ENCODE peak calls at places on chromosomes 5 and 9, in eight cellular contexts. Y is transverse colon, Z is prostate gland, U is stomach, F is spleen, A is H1, H is vagina, C is HL-60. E is an unnamed sample.

GRCh38 chr5:71751422-71751821 is 32.3 kb downstream of the CARTPT start:
- DNase-seq in Y (no peak), Z (no peak), U (no peak), F (no peak), A (no peak), H (no peak), C (no peak), E (no peak)

GRCh38 chr5:155489949-155490348 is 476.4 kb downstream of the KIF4B start:
- DNase-seq in Y (no peak), Z (no peak), U (no peak), F (no peak), A (no peak), H (no peak), C (no peak), E (no peak)

GRCh38 chr9:121838757-121839669 is 187.6 kb downstream of the DAB2IP start:
- DNase-seq in Y (no peak), Z (no peak), U (peak; percentile 20), F (peak; percentile 47), A (no peak), H (peak; percentile 72), C (no peak), E (no peak)

GRCh38 chr5:132464155-132464939 is 26.2 kb downstream of the IRF1 start:
- DNase-seq in Y (peak; percentile 55), Z (no peak), U (no peak), F (peak; percentile 87), A (no peak), H (no peak), C (no peak), E (no peak)

GRCh38 chr5:59187772-59188347 is 605.0 kb downstream of the RAB3C start:
- DNase-seq in Y (no peak), Z (no peak), U (no peak), F (no peak), A (no peak), H (no peak), C (no peak), E (no peak)

GRCh38 chr9:126454250-126454649 is 127.6 kb downstream of the MVB12B start:
- DNase-seq in Y (no peak), Z (no peak), U (no peak), F (peak; percentile 47), A (no peak), H (no peak), C (no peak), E (no peak)

GRCh38 chr9:15276328-15276969 is 30.6 kb downstream of the TTC39B start:
- DNase-seq in Y (peak; percentile 61), Z (no peak), U (no peak), F (no peak), A (no peak), H (no peak), C (no peak), E (no peak)

GRCh38 chr5:35031276-35031675 is 16.5 kb downstream of the AGXT2 start:
- DNase-seq in Y (no peak), Z (no peak), U (no peak), F (no peak), A (no peak), H (no peak), C (no peak), E (no peak)

GRCh38 chr9:78954286-78954685 is 617.5 kb upstream of the TLE4 start:
- DNase-seq in Y (no peak), Z (no peak), U (no peak), F (no peak), A (no peak), H (no peak), C (no peak), E (no peak)

GRCh38 chr5:150376799-150377771 is 19.6 kb downstream of the TCOF1 start:
- DNase-seq in Y (no peak), Z (no peak), U (no peak), F (no peak), A (no peak), H (no peak), C (no peak), E (no peak)

GRCh38 chr5:151757233-151758140 is 944 bp downstream of the ATOX1 start:
- DNase-seq in Y (no peak), Z (peak; percentile 18), U (no peak), F (no peak), A (no peak), H (no peak), C (peak; percentile 43), E (no peak)

GRCh38 chr5:131394128-131394527 is 130.3 kb downstream of the CDC42SE2 start:
- DNase-seq in Y (no peak), Z (peak; percentile 53), U (peak; percentile 60), F (no peak), A (no peak), H (no peak), C (no peak), E (no peak)

GRCh38 chr5:71882826-71883744 is 164.0 kb downstream of the CARTPT start:
- DNase-seq in Y (no peak), Z (peak; percentile 16), U (no peak), F (no peak), A (no peak), H (peak; percentile 70), C (no peak), E (no peak)

GRCh38 chr9:76905984-76906861 is at the start of gene PRUNE2:
- DNase-seq in Y (peak; percentile 87), Z (peak; percentile 55), U (peak; percentile 52), F (no peak), A (peak; percentile 83), H (no peak), C (peak; percentile 23), E (no peak)

GRCh38 chr5:9869616-9870288 is 239.6 kb upstream of the TAS2R1 start:
- DNase-seq in Y (no peak), Z (no peak), U (no peak), F (no peak), A (no peak), H (no peak), C (no peak), E (no peak)

GRCh38 chr5:137085206-137085605 is 413.9 kb downstream of the SPOCK1 start:
- DNase-seq in Y (no peak), Z (no peak), U (no peak), F (no peak), A (no peak), H (no peak), C (no peak), E (no peak)

GRCh38 chr9:133894377-133895321 is 97.5 kb downstream of the VAV2 start:
- DNase-seq in Y (no peak), Z (no peak), U (no peak), F (no peak), A (no peak), H (no peak), C (no peak), E (no peak)

GRCh38 chr9:73348485-73348884 is 196.8 kb downstream of the ANXA1 start:
- DNase-seq in Y (no peak), Z (no peak), U (no peak), F (no peak), A (no peak), H (no peak), C (no peak), E (no peak)

GRCh38 chr5:11234501-11234911 is 473.5 kb upstream of the DAP start:
- DNase-seq in Y (no peak), Z (no peak), U (no peak), F (peak; percentile 84), A (no peak), H (no peak), C (peak; percentile 19), E (no peak)

GRCh38 chr9:34988218-34989055 is 1.1 kb upstream of the DNAJB5 start:
- DNase-seq in Y (peak; percentile 37), Z (no peak), U (no peak), F (peak; percentile 88), A (no peak), H (peak; percentile 77), C (no peak), E (no peak)

GRCh38 chr5:65539827-65540226 is 23.1 kb downstream of the CENPK start:
- DNase-seq in Y (no peak), Z (no peak), U (no peak), F (no peak), A (no peak), H (no peak), C (no peak), E (no peak)

GRCh38 chr5:61409568-61409967 is 77.5 kb downstream of the ZSWIM6 start:
- DNase-seq in Y (no peak), Z (no peak), U (no peak), F (no peak), A (no peak), H (no peak), C (no peak), E (no peak)

GRCh38 chr5:82918311-82919031 is 158.7 kb downstream of the TMEM167A start:
- DNase-seq in Y (no peak), Z (no peak), U (no peak), F (no peak), A (no peak), H (no peak), C (no peak), E (no peak)

GRCh38 chr5:142342128-142342981 is 17.5 kb upstream of the SPRY4 start:
- DNase-seq in Y (no peak), Z (no peak), U (no peak), F (no peak), A (no peak), H (no peak), C (no peak), E (peak; percentile 53)

GRCh38 chr5:118592678-118593328 is 395.5 kb downstream of the DTWD2 start:
- DNase-seq in Y (no peak), Z (no peak), U (no peak), F (no peak), A (no peak), H (no peak), C (no peak), E (no peak)

GRCh38 chr5:129096382-129096991 is 1.9 kb downstream of the ISOC1 start:
- DNase-seq in Y (no peak), Z (no peak), U (no peak), F (no peak), A (no peak), H (no peak), C (no peak), E (no peak)
- TF ChIP-seq CTCF in Y (no peak), Z (peak; percentile 21), U (no peak), F (no peak), A (no peak), H (no peak), C (no peak), E (no peak)

DNA sequence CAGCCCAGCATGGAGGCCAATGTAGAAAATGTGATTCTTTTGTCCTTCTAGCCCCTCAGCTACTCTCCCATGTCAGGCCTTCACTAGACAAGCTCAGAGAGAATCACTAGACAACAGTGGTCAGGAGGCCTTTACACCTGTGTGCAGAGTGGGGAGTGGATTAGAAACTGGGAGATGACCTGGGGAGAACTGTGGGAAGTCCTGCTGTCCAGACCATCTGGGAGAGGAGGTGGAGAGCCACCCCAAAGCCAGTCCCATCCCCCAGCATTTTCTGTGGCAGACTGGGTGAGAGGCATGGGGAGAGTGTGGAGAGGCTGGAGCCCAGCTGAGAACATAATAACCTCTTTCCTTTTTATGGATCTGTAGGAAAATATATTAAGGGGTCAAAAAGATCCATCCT is 452.0 kb upstream of the DMAC1 start:
- DNase-seq in Y (no peak), Z (no peak), U (no peak), F (peak; percentile 36), A (no peak), H (no peak), C (no peak), E (no peak)
- TF ChIP-seq POLR2AphosphoS5 in Y (no peak), Z (no peak), U (no peak), F (no peak), A (no peak), H (no peak), C (no peak), E (no peak)

GRCh38 chr9:97930972-97931371 is 7.0 kb downstream of the HEMGN start:
- DNase-seq in Y (no peak), Z (no peak), U (no peak), F (no peak), A (no peak), H (no peak), C (no peak), E (no peak)
- H3K27me3 ChIP-seq in Y (peaks cover 63% of the 10 kb centered on the region), Z (no peaks in the 10 kb centered on the region), U (no peaks in the 10 kb centered on the region), F (no peaks in the 10 kb centered on the region), A (peaks cover 2% of the 10 kb centered on the region), H (no peaks in the 10 kb centered on the region), C (no peaks in the 10 kb centered on the region), E (peaks cover 20% of the 10 kb centered on the region)

GRCh38 chr5:399296-400281 is 43.4 kb upstream of the EXOC3 start:
- DNase-seq in Y (peak; percentile 71), Z (peak; percentile 7), U (peak; percentile 74), F (peak; percentile 95), A (peak; percentile 31), H (peak; percentile 85), C (peak; percentile 99), E (peak; percentile 92)
- TF ChIP-seq CTCF in Y (no peak), Z (no peak), U (no peak), F (no peak), A (no peak), H (no peak), C (no peak), E (no peak)

E was measured in suprapubic skin.